ENCODE peak calls at places on chromosomes 3 and 15, in five cellular contexts. N, K, R, V and X are unnamed samples.

GRCh38 chr3:179373938-179374337 is 26.4 kb downstream of the MFN1 start:
- DNase-seq in N (no peak), K (no peak), R (no peak), V (no peak), X (no peak)

GRCh38 chr3:174270841-174271240 is 588.3 kb upstream of the NAALADL2 start:
- DNase-seq in N (no peak), K (no peak), R (no peak), V (no peak), X (no peak)

GRCh38 chr15:58474741-58475323 is 43.0 kb downstream of the LIPC start:
- DNase-seq in N (no peak), K (no peak), R (no peak), V (no peak), X (no peak)

GRCh38 chr15:51494411-51495314 is 127.9 kb downstream of the DMXL2 start:
- DNase-seq in N (no peak), K (no peak), R (no peak), V (no peak), X (no peak)

GRCh38 chr3:148962513-148962912 is 28.8 kb upstream of the GYG1 start:
- DNase-seq in N (no peak), K (no peak), R (no peak), V (no peak), X (no peak)

GRCh38 chr3:101414121-101414520 is 93.7 kb upstream of the IMPG2 start:
- DNase-seq in N (peak), K (no peak), R (no peak), V (no peak), X (no peak)

GRCh38 chr3:139528281-139528680 is 11.3 kb downstream of the RBP1 start:
- DNase-seq in N (no peak), K (no peak), R (no peak), V (no peak), X (no peak)

GRCh38 chr3:149367021-149367840 is 10.2 kb downstream of the TM4SF1 start:
- DNase-seq in N (no peak), K (no peak), R (no peak), V (no peak), X (peak)

GRCh38 chr15:65416845-65417416 is 5.8 kb downstream of the IGDCC4 start:
- DNase-seq in N (peak), K (no peak), R (no peak), V (no peak), X (no peak)

GRCh38 chr3:100245932-100246331 is 14.9 kb upstream of the TBC1D23 start:
- DNase-seq in N (no peak), K (no peak), R (no peak), V (no peak), X (no peak)

GRCh38 chr3:15452961-15453360 is 25.6 kb downstream of the EAF1 start:
- DNase-seq in N (no peak), K (no peak), R (no peak), V (no peak), X (no peak)

GRCh38 chr3:66480666-66481065 is 20.2 kb downstream of the LRIG1 start:
- DNase-seq in N (no peak), K (no peak), R (no peak), V (no peak), X (no peak)

GRCh38 chr3:146968204-146968651 is 363.1 kb upstream of the PLSCR5 start:
- DNase-seq in N (no peak), K (no peak), R (no peak), V (no peak), X (no peak)

GRCh38 chr3:52026016-52026415 is 30.3 kb upstream of the RPL29 start:
- DNase-seq in N (no peak), K (no peak), R (no peak), V (no peak), X (no peak)

GRCh38 chr3:102132370-102132769 is 283.1 kb downstream of the NFKBIZ start:
- DNase-seq in N (no peak), K (no peak), R (no peak), V (no peak), X (no peak)

GRCh38 chr15:63860161-63860954 is 26.6 kb upstream of the HERC1 start:
- DNase-seq in N (no peak), K (no peak), R (peak), V (no peak), X (no peak)

GRCh38 chr3:49721165-49721860 is 1.8 kb upstream of the AMIGO3 start:
- DNase-seq in N (no peak), K (no peak), R (no peak), V (no peak), X (no peak)

GRCh38 chr15:52288051-52288942 is 7.3 kb downstream of the MYO5C start:
- DNase-seq in N (no peak), K (peak), R (no peak), V (no peak), X (peak)

GRCh38 chr3:182435860-182436259 is 357.4 kb upstream of the ATP11B start:
- DNase-seq in N (no peak), K (no peak), R (no peak), V (no peak), X (no peak)

GRCh38 chr3:108645364-108645763 is 55.8 kb downstream of the DZIP3 start:
- DNase-seq in N (no peak), K (no peak), R (no peak), V (no peak), X (no peak)

GRCh38 chr3:72234394-72234793 is 449.4 kb upstream of the PROK2 start:
- DNase-seq in N (no peak), K (no peak), R (no peak), V (no peak), X (peak)

GRCh38 chr15:91782221-91782620 is 71.3 kb upstream of the SLCO3A1 start:
- DNase-seq in N (no peak), K (no peak), R (no peak), V (no peak), X (peak)

GRCh38 chr3:30354972-30355371 is 251.4 kb upstream of the TGFBR2 start:
- DNase-seq in N (no peak), K (no peak), R (no peak), V (no peak), X (no peak)

GRCh38 chr3:121757087-121757811 is 7.7 kb upstream of the GOLGB1 start:
- DNase-seq in N (no peak), K (no peak), R (no peak), V (no peak), X (no peak)

GRCh38 chr15:74784426-74784825 is 2.5 kb downstream of the CSK start:
- DNase-seq in N (no peak), K (no peak), R (no peak), V (no peak), X (no peak)

GRCh38 chr3:57130426-57131209 is 34.5 kb downstream of the IL17RD start:
- DNase-seq in N (peak), K (no peak), R (no peak), V (no peak), X (peak)

GRCh38 chr3:377158-377561 is 180.6 kb downstream of the CHL1 start:
- DNase-seq in N (no peak), K (no peak), R (no peak), V (no peak), X (no peak)

DNA sequence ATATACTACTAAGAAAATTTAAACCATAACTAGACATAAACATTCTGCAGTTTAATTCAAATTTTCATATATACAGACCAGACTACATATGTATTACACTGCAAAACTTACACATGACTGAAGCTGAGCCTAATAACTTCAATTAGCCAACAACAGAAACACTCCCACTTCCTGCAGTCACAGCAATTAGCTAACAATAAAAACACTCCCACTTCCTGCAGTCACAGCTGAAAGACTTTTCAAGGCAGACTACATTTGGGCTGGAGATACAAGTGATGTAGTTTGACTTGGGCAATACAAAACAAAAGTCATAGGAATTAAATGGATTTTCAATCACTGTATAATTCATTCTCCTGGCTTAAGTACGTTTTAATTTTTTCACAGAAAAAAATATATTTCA is 10.3 kb downstream of the TM2D3 start:
- DNase-seq in N (no peak), K (no peak), R (no peak), V (no peak), X (no peak)
- TF ChIP-seq POLR2A in N (no peak), K (peak), R (no peak), V (no peak), X (no peak)

DNA sequence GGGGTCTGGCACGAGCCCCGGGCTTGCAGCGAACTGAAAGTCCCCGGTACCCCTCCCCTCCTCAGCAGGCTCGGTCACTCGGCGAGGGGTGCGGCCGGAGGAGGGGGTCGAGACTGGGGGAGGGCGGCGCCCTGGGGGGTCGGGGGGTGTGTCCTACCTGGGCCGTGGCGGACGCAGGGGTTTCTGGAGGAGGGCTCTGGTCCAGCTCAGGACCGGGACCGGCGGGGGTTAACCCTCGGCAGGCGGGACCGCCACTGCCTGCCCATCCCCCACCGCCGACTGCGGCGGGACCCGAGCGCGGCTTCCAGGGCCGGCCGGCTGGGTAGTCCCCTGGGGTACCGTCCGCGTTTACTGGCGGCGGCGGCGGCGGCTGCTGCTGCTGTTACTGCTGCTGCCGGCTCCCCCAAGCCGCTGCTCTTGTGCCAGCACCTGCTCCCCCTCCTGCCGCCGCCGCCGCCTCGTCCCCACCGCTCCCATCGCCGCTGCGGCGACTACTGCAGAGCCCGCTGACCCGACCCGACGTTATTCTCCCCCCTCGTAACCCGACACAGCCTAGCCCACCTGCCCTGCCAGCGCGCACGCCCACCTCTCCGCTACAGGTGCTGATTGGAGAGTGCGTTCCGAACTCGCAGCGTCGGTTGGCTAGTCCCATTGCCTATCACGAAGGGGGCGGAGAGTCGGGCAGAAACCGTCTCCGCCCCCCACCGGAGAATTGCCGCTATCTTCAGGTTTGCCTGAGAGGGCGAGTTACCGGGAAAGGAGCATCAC is at the start of gene TTBK2:
- DNase-seq in N (peak), K (peak), R (peak), V (peak), X (peak)
- TF ChIP-seq POLR2A in N (peak), K (peak), R (peak), V (peak), X (peak)

GRCh38 chr3:130894873-130895330 is 1.0 kb downstream of the ATP2C1 start:
- DNase-seq in N (no peak), K (no peak), R (no peak), V (no peak), X (no peak)

GRCh38 chr3:130893240-130894129 is at the start of gene ATP2C1:
- DNase-seq in N (peak), K (peak), R (peak), V (peak), X (peak)

GRCh38 chr3:130892759-130893239 is 1.1 kb upstream of the ATP2C1 start:
- DNase-seq in N (peak), K (no peak), R (peak), V (peak), X (peak)

GRCh38 chr3:130895690-130896089 is 1.8 kb downstream of the ATP2C1 start:
- DNase-seq in N (no peak), K (no peak), R (no peak), V (no peak), X (no peak)

DNA sequence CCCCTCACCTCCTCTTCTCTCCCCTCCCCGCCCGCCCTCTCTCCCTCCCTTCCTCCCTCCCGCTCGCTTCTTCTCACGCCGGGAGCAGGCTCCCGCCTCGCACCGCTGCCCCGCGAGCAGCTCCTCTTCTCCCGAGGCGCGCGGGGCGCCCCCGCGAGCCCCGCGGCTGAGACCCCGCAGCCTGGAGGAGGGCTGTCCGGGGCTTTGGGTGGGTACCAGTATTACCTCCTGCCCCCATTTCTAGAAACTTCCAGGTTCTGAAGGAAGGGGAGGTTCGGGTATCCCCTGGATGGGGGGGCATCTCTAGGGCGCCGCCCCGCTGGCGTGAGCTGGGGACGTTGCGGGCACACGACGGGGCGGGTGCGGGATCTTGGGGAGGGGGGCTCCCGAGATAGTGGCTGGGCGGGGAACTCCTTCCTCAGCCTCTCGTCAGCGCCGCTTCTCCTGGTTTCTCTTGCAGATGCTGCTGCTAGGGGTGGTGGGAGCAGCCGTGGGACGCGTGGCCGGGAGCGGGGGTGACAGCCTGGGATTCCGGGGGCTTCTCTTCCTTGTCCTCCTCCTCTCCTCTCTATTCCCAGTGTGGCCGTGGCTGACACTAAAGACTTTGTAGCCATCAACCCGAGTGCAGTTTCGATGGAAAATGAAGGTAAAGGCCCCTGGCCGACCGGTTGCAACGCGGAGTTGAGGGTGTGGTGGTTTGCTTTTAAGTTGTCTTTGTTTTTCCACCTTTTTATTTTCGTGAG is 417 bp downstream of the ATP2C1 start:
- DNase-seq in N (peak), K (peak), R (peak), V (peak), X (peak)
- TF ChIP-seq POLR2A in N (no peak), K (no peak), R (no peak), V (no peak), X (no peak)

DNA sequence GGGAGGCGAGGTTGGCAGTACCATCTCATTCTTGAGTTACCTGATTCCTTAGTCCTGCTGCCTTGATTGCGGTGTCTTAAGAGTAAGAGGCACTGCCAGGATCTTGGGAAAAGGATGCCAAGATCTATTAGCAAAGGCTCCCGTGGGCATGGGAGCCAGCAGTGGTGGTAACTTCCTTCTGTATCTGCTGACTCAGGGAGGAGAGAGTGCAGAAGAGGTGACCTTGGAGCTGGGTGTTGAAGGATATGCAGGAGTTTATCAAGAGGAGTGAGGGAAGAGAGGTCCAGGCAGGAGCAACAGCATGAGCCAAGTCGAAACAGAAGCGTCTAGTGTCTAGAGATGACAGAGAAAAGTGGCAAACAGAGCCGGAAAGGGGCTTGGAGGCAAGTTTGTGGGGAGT is 4.5 kb downstream of the MESP2 start:
- DNase-seq in N (no peak), K (no peak), R (no peak), V (no peak), X (no peak)
- TF ChIP-seq POLR2A in N (no peak), K (no peak), R (no peak), V (no peak), X (no peak)